ENCODE peak calls at places on chromosomes 12 and 14, in four cellular contexts. U is lower lobe of right lung, E is HFF-Myc, L is A549. V is an unnamed sample.

GRCh38 chr12:16606201-16606849 is 363 bp upstream of the LMO3 start:
- DNase-seq in U (peak), E (no peak), L (no peak), V (no peak)

GRCh38 chr12:27257104-27257848 is 13.2 kb downstream of the STK38L start:
- DNase-seq in U (no peak), E (no peak), L (no peak), V (no peak)

GRCh38 chr12:76623929-76624328 is 64.4 kb upstream of the OSBPL8 start:
- DNase-seq in U (no peak), E (peak), L (no peak), V (peak)

GRCh38 chr12:22518067-22518719 is 26.1 kb downstream of the C2CD5 start:
- DNase-seq in U (no peak), E (no peak), L (no peak), V (no peak)

GRCh38 chr14:23577004-23577681 is 1.4 kb downstream of the JPH4 start:
- DNase-seq in U (no peak), E (no peak), L (no peak), V (no peak)

GRCh38 chr14:55581011-55581806 is 1.2 kb downstream of the KTN1 start:
- DNase-seq in U (peak), E (no peak), L (peak), V (no peak)

GRCh38 chr12:124844411-124845397 is 19.0 kb downstream of the SCARB1 start:
- DNase-seq in U (no peak), E (no peak), L (no peak), V (no peak)

GRCh38 chr14:50003213-50004021 is 110.5 kb downstream of the ARF6 start:
- DNase-seq in U (peak), E (no peak), L (peak), V (no peak)

GRCh38 chr14:105601360-105602242 is 75.2 kb downstream of the TMEM121 start:
- DNase-seq in U (no peak), E (no peak), L (no peak), V (no peak)

GRCh38 chr14:105600939-105601359 is 74.6 kb downstream of the TMEM121 start:
- DNase-seq in U (no peak), E (no peak), L (no peak), V (no peak)

GRCh38 chr14:105605501-105606304 is 79.3 kb downstream of the TMEM121 start:
- DNase-seq in U (no peak), E (no peak), L (no peak), V (no peak)

GRCh38 chr14:105602243-105602750 is 75.9 kb downstream of the TMEM121 start:
- DNase-seq in U (no peak), E (no peak), L (no peak), V (no peak)

DNA sequence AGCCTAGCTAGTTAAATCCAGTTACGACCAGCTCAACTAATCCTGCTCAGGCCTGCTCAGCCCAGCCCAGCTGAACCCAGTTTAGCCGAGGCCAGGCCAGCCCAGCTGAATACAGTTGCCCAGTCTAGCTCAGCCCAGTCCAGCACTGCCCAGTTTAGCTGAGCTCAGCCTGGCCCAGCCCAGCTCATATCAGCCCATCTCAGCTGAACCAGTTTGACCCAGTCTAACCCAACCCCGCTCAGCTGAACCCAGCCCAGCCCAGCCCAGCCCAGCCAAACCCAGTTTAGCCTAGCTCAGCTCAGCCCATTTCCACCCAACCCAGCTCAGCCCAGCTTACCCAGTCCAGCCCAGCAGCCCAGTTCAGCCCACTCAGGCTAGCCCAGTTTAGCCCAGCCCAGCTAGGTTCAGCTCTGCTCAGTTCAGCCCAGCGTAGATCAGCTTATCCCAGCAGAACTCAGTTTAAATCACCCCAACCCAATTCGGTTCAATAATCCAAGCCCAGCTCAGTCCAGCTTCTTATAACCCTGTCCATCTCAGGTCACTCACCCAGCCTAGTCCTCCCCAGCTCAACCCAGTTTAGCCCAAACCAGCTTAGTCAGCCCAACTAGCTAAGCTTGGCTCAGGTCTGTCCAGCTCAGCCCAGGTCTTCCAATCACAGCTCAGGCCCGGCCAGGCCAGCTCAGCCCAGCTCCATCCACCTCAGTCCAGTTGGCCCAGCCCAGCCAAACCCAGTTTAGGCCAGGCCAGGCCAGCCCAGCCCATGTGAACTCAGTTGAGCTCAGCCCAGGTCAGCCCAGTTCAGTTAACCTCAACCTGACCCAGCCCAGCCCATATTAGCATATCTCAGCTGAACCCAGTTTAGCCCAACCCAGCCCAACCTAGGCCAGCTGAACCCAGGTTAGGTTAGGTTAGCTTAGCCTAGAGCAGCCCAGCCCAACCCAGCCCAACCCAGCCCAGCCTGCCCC is 76.7 kb downstream of the TMEM121 start:
- DNase-seq in U (no peak), E (no peak), L (no peak), V (no peak)
- H3K4me3 ChIP-seq in U (no peak), E (no peak), L (no peak), V (no peak)

GRCh38 chr14:101119830-101120571 is 216.5 kb upstream of the RTL1 start:
- DNase-seq in U (no peak), E (no peak), L (no peak), V (no peak)
- TF ChIP-seq CTCF in U (no peak), E (no peak), L (no peak), V (no peak)

DNA sequence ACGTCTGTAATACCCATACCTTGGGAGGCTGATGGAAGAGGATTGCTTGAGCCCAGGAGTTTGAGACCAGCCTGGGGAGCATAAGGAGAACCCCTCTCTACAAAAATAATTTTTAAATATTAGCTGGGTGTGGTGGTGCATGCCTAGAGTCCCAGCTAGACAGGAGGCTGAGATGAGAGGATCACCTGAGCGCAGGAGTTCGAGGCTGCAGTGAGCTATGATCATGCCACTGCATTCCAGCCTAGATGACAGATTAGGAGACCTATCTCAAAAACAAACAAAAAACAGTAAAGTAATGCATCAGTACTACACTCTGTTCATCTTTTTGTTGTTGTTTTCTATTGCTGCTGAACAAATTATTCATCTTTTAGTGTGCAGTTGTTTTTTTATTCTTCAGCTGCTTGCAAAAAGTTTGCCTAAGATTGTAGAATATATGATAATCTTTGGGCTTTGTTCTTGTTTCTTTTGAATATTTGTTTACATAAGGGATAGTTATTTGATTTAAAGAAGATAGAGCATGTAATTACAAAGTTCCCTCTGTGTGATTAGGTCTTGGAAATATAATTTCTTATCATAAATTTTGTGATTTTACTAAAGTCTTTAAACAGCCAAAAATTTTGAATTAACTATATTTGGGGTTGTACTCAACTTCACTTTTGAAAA is 8.2 kb downstream of the ARHGAP5 start:
- DNase-seq in U (no peak), E (no peak), L (no peak), V (no peak)
- H3K4me3 ChIP-seq in U (no peak), E (no peak), L (no peak), V (no peak)

GRCh38 chr12:79409562-79409961 is 281.2 kb downstream of the PAWR start:
- DNase-seq in U (no peak), E (peak), L (no peak), V (no peak)

GRCh38 chr12:79406993-79407392 is 283.8 kb downstream of the PAWR start:
- DNase-seq in U (no peak), E (no peak), L (no peak), V (no peak)

GRCh38 chr12:79408665-79409064 is 282.1 kb downstream of the PAWR start:
- DNase-seq in U (no peak), E (no peak), L (no peak), V (no peak)

GRCh38 chr12:79411791-79412190 is 279.0 kb downstream of the PAWR start:
- DNase-seq in U (no peak), E (no peak), L (no peak), V (no peak)

DNA sequence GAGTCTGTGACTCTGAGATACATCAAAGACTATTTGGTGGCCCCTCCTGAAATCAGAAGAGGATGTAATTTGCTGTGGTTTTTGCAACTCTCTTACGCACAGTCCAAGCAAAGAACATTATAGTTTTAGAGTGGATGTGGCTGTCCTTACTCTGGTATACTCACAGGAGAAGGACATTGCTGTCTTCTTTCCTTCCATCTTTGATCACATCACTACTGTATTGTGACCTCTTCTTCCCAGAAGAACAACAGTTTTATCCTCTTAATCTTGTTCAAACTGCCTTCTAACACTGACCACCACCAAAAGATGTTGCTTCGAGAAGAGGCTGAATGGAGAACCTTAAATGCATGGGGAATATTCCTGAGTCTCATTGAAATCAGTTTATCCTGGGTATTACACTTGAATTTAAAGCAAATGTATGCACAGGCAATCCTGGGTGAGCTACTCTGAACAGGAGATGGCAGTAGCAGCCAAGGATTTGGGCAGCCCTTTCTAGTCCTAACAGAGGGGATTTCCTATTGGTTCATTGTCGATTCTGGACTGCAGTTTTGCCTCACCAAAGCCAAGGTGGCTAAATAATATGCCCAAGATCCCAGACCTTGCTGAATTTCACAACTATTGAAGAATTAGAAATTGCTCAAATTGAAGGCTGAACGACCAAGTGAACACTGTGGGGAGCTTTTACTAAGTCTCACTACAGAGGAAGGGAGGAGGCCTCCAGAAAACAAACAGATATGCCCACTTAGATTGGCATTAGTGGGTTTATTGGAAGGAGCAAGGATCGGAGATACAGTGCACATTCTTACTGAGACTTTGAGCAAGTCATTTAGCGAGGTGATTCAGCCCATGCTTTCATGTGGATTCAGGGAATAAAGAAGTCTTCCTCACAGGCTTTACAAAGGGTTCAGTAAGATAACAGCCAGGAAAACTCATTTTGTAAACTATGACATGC is 282.8 kb downstream of the PAWR start:
- DNase-seq in U (no peak), E (peak), L (peak), V (peak)
- TF ChIP-seq CTCF in U (peak), E (peak), L (peak), V (peak)

GRCh38 chr14:97411938-97412612 is 614.9 kb downstream of the VRK1 start:
- DNase-seq in U (no peak), E (no peak), L (no peak), V (no peak)
- H3K4me3 ChIP-seq in U (no peak), E (no peak), L (no peak), V (no peak)

GRCh38 chr12:90163975-90164374 is 455.3 kb upstream of the ATP2B1 start:
- DNase-seq in U (no peak), E (no peak), L (no peak), V (no peak)
- TF ChIP-seq CTCF in U (no peak), E (peak), L (no peak), V (no peak)

DNA sequence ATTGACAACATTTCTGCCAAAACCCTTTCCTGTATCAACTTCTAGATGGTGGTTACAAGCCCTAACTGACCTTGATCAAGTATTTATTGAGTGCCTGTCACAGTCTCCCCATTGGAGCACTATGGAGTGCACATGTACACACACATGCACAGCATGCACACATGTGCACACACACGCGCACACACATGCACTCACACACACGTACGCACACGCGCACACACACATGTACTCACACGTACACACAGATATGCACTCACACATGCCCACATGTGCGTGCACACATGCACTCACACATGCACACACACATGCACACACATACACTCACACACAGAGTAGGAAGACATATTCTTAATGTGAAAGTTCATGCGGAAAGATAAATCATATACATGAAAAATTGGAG is 43.7 kb downstream of the MYRFL start:
- DNase-seq in U (no peak), E (no peak), L (no peak), V (no peak)
- H3K4me3 ChIP-seq in U (no peak), E (no peak), L (no peak), V (no peak)

GRCh38 chr14:45290547-45290946 is 37.5 kb upstream of the MIS18BP1 start:
- DNase-seq in U (no peak), E (no peak), L (no peak), V (no peak)

GRCh38 chr14:45287609-45288008 is 34.6 kb upstream of the MIS18BP1 start:
- DNase-seq in U (no peak), E (no peak), L (no peak), V (no peak)

DNA sequence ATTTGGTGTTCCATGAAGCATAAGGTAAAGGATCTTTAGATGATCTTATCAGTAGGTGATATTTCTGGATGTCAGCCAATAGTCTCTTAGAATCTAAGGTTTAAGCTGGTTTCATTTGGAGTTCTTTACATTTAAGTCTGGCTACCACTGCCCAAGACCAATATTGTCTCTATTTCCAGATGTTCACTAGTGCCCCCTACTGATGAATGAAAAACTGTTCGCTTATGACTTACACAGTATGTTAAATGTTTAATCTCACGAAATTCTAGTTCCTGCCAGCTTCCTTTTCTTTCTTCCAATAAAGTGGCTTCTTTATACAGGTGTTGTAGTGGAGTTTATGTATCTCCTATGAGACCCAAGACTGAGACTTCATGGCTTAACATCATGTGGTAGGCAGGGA is 31.8 kb upstream of the MIS18BP1 start:
- DNase-seq in U (no peak), E (no peak), L (no peak), V (no peak)
- TF ChIP-seq CTCF in U (no peak), E (peak), L (no peak), V (peak)

GRCh38 chr14:69543341-69544249 is 31.1 kb downstream of the CCDC177 start:
- DNase-seq in U (peak), E (peak), L (peak), V (peak)

GRCh38 chr14:69542311-69542710 is 32.4 kb downstream of the CCDC177 start:
- DNase-seq in U (no peak), E (no peak), L (no peak), V (no peak)

GRCh38 chr14:69548566-69548965 is 26.1 kb downstream of the CCDC177 start:
- DNase-seq in U (no peak), E (no peak), L (no peak), V (no peak)

GRCh38 chr14:69553221-69553620 is 21.4 kb downstream of the CCDC177 start:
- DNase-seq in U (no peak), E (no peak), L (no peak), V (peak)

DNA sequence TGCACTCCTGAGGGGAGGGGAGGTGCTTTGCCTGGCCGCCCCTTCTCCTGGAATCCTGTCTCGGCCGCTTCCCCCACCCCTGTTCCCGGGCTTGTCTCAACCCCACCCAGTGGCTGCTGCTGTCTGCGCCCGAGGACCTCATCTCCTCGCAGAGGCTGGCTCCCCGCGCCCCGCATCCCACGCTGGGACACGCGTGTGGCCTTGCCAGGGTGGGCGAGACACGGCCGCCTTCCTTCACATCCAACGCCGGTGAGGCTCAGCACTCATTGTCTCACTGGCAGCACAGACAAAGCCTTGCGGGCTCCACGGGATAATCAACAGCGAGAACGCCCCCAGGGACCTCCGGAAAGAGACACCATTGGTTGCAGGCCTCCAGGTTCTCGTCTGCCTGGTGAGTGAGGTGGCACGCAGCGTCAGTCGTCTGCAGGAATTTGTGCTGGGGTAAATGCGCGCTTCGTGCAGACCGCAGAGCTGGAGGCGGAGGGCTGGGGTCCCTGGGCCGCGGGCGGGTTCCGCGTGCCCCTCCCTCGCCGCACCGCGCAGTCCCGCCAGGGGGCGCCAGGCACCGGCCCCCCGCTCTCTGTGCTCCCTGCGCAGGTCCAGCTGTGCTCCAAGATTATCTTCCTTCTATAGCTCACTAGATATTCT is 26.8 kb downstream of the CCDC177 start:
- DNase-seq in U (no peak), E (no peak), L (no peak), V (no peak)
- H3K4me3 ChIP-seq in U (peak), E (no peak), L (no peak), V (no peak)

GRCh38 chr14:34324363-34324795 is 137.7 kb downstream of the SPTSSA start:
- DNase-seq in U (no peak), E (no peak), L (peak), V (peak)

GRCh38 chr14:34328178-34328577 is 133.9 kb downstream of the SPTSSA start:
- DNase-seq in U (no peak), E (no peak), L (no peak), V (no peak)

GRCh38 chr14:34325493-34325892 is 136.5 kb downstream of the SPTSSA start:
- DNase-seq in U (no peak), E (no peak), L (no peak), V (no peak)

GRCh38 chr14:34318014-34318413 is 144.0 kb downstream of the SPTSSA start:
- DNase-seq in U (no peak), E (no peak), L (no peak), V (no peak)

GRCh38 chr14:34322940-34323418 is 139.1 kb downstream of the SPTSSA start:
- DNase-seq in U (peak), E (peak), L (peak), V (peak)
- TF ChIP-seq CTCF in U (peak), E (peak), L (peak), V (peak)

V was measured in AG09309.